ENCODE peak calls at places on chromosome 2, in four cellular contexts. F is HFF-Myc, B is memory B cell, U is pancreas. Y is an unnamed sample.

GRCh38 chr2:231674587-231675334 is 33.6 kb upstream of the PTMA start:
- DNase-seq in U (peak; percentile 86), F (no peak), B (peak; percentile 81), Y (peak; percentile 61)

GRCh38 chr2:74760875-74761630 is 72.9 kb upstream of the HK2 start:
- DNase-seq in U (no peak), F (no peak), B (no peak), Y (no peak)

GRCh38 chr2:64143154-64144056 is 815 bp downstream of the PELI1 start:
- DNase-seq in B (peak; percentile 15), F (no peak), U (no peak), Y (no peak)

GRCh38 chr2:166568409-166568808 is 74.4 kb upstream of the SCN7A start:
- DNase-seq in B (no peak), U (no peak), F (no peak), Y (no peak)

GRCh38 chr2:12624911-12625598 is 91.7 kb upstream of the TRIB2 start:
- DNase-seq in U (no peak), B (no peak), F (no peak), Y (no peak)

GRCh38 chr2:27075219-27075871 is 3.1 kb upstream of the EMILIN1 start:
- DNase-seq in B (peak; percentile 37), U (peak; percentile 49), F (no peak), Y (peak; percentile 41)

GRCh38 chr2:105102963-105103421 is 65.1 kb downstream of the MRPS9 start:
- DNase-seq in B (no peak), U (no peak), F (peak; percentile 66), Y (no peak)

GRCh38 chr2:217710218-217710565 is 292.6 kb downstream of the TNS1 start:
- DNase-seq in U (no peak), F (no peak), B (no peak), Y (no peak)

GRCh38 chr2:86074256-86074655 is 31.4 kb downstream of the POLR1A start:
- DNase-seq in F (no peak), U (no peak), B (no peak), Y (no peak)

GRCh38 chr2:55120634-55121359 is 70.5 kb upstream of the RTN4 start:
- DNase-seq in F (no peak), U (no peak), B (no peak), Y (no peak)